ENCODE peak calls at places on chromosomes 4 and X, in seven cellular contexts. S is chondrocyte, A is psoas muscle, K is H7, F is fibroblast of the conjunctiva, V is ovary, Q is T-helper 17 cell. N is an unnamed sample.

GRCh38 chr4:138831943-138832342 is 183.6 kb upstream of the NOCT start:
- DNase-seq in V (no peak), Q (no peak), F (no peak), S (no peak), K (no peak), A (no peak), N (no peak)

GRCh38 chrX:19682712-19683331 is 167.5 kb upstream of the MAP3K15 start:
- DNase-seq in A (peak; percentile 75), Q (peak; percentile 72), K (peak; percentile 14), F (peak; percentile 89), S (no peak), V (peak; percentile 54), N (peak; percentile 19)

GRCh38 chr4:151940926-151941617 is 180.3 kb upstream of the GATB start:
- DNase-seq in K (no peak), S (no peak), A (no peak), Q (no peak), V (no peak), F (no peak), N (no peak)

GRCh38 chr4:92241094-92241493 is 62.7 kb upstream of the GRID2 start:
- DNase-seq in S (no peak), F (no peak), K (no peak), A (no peak), Q (no peak), V (no peak), N (no peak)

GRCh38 chrX:24676403-24677024 is 17.2 kb upstream of the POLA1 start:
- DNase-seq in A (no peak), V (no peak), S (no peak), K (peak; percentile 46), Q (no peak), F (no peak), N (no peak)

GRCh38 chr4:40699648-40700047 is 50.1 kb upstream of the NSUN7 start:
- DNase-seq in K (no peak), S (no peak), A (no peak), Q (no peak), F (peak; percentile 8), V (no peak), N (no peak)

GRCh38 chr4:128600410-128600809 is 209.1 kb upstream of the JADE1 start:
- DNase-seq in Q (no peak), F (no peak), A (no peak), S (no peak), K (no peak), V (peak; percentile 35), N (no peak)

GRCh38 chr4:26020083-26020668 is 106.2 kb downstream of the SMIM20 start:
- DNase-seq in Q (no peak), K (no peak), A (no peak), F (peak; percentile 86), V (no peak), S (no peak), N (no peak)

GRCh38 chr4:153222162-153222789 is 18.0 kb downstream of the TRIM2 start:
- DNase-seq in F (peak; percentile 79), A (peak; percentile 74), Q (peak; percentile 20), V (peak; percentile 67), K (peak; percentile 82), S (no peak), N (peak; percentile 60)

GRCh38 chr4:3744232-3744631 is 22.0 kb upstream of the ADRA2C start:
- DNase-seq in S (no peak), K (peak; percentile 68), A (peak; percentile 30), F (no peak), Q (no peak), V (no peak), N (no peak)

GRCh38 chr4:102869569-102870227 is 906 bp downstream of the CISD2 start:
- DNase-seq in A (no peak), K (no peak), Q (no peak), V (no peak), S (no peak), F (no peak), N (no peak)

GRCh38 chrX:78123190-78123589 is 16.3 kb downstream of the TAF9B start:
- DNase-seq in K (no peak), V (no peak), S (no peak), A (no peak), Q (no peak), F (no peak), N (no peak)

GRCh38 chrX:37818031-37818430 is 29.3 kb downstream of the DYNLT3 start:
- DNase-seq in S (no peak), V (no peak), F (no peak), A (no peak), K (no peak), Q (no peak), N (no peak)

GRCh38 chrX:78652971-78653822 is 5.9 kb downstream of the RTL3 start:
- DNase-seq in Q (no peak), S (no peak), K (no peak), V (no peak), A (no peak), F (peak; percentile 39), N (no peak)

GRCh38 chrX:103704863-103705262 is 5.8 kb upstream of the TMEM31 start:
- DNase-seq in A (no peak), V (no peak), S (no peak), K (no peak), Q (no peak), F (no peak), N (no peak)

GRCh38 chrX:115112411-115112810 is 76.8 kb upstream of the RBMXL3 start:
- DNase-seq in S (no peak), K (no peak), A (no peak), F (no peak), Q (no peak), V (no peak), N (no peak)

GRCh38 chr4:2330119-2331042 is 68.5 kb upstream of the MXD4 start:
- DNase-seq in S (no peak), A (no peak), F (peak; percentile 32), Q (no peak), K (peak; percentile 56), V (no peak), N (no peak)

GRCh38 chr4:109499513-109499912 is 60.5 kb upstream of the MCUB start:
- DNase-seq in Q (no peak), K (no peak), S (no peak), A (no peak), F (no peak), V (no peak), N (no peak)

GRCh38 chrX:129545408-129545807 is 5.3 kb downstream of the OCRL start:
- DNase-seq in A (no peak), K (no peak), F (no peak), V (no peak), S (no peak), Q (no peak), N (no peak)

GRCh38 chrX:68504237-68504636 is 5.4 kb downstream of the YIPF6 start:
- DNase-seq in K (no peak), S (no peak), V (no peak), F (no peak), A (no peak), Q (no peak), N (no peak)

GRCh38 chr4:139763205-139763604 is 97.6 kb downstream of the MGST2 start:
- DNase-seq in K (no peak), A (no peak), S (no peak), F (no peak), V (no peak), Q (no peak), N (no peak)

GRCh38 chrX:43744284-43744683 is 88.2 kb downstream of the MAOA start:
- DNase-seq in S (no peak), K (no peak), Q (no peak), A (no peak), V (no peak), F (no peak), N (no peak)

GRCh38 chrX:147911192-147912022 is at the start of gene FMR1:
- DNase-seq in A (peak; percentile 96), K (peak; percentile 92), S (peak; percentile 93), F (peak; percentile 84), V (peak; percentile 93), Q (peak; percentile 92), N (peak; percentile 86)

GRCh38 chrX:132127748-132128147 is at the start of gene FRMD7:
- DNase-seq in Q (no peak), F (no peak), V (no peak), A (no peak), K (peak; percentile 52), S (no peak), N (peak; percentile 15)

GRCh38 chrX:125532411-125533089 is 212.9 kb downstream of the TEX13C start:
- DNase-seq in F (no peak), V (no peak), S (no peak), A (no peak), Q (no peak), K (no peak), N (no peak)

GRCh38 chr4:176800891-176801534 is 8.3 kb upstream of the VEGFC start:
- DNase-seq in K (no peak), A (no peak), S (no peak), F (no peak), Q (no peak), V (no peak), N (no peak)

GRCh38 chrX:63958134-63958865 is 173.3 kb upstream of the ARHGEF9 start:
- DNase-seq in S (no peak), Q (no peak), V (no peak), F (no peak), A (no peak), K (no peak), N (no peak)

GRCh38 chrX:50067435-50068292 is 133.1 kb downstream of the AKAP4 start:
- DNase-seq in V (no peak), Q (no peak), A (no peak), S (no peak), F (no peak), K (peak; percentile 62), N (peak; percentile 39)

GRCh38 chr4:85740431-85740861 is 265.5 kb downstream of the ARHGAP24 start:
- DNase-seq in Q (no peak), K (no peak), S (no peak), F (peak; percentile 33), A (no peak), V (no peak), N (no peak)

GRCh38 chr4:67700119-67700873 is 659 bp downstream of the UBA6 start:
- DNase-seq in F (no peak), Q (no peak), S (no peak), K (no peak), A (no peak), V (no peak), N (no peak)

GRCh38 chrX:15056044-15056443 is 182.8 kb downstream of the MOSPD2 start:
- DNase-seq in F (no peak), S (no peak), Q (no peak), V (no peak), A (no peak), K (no peak), N (no peak)

GRCh38 chrX:70436380-70436779 is 8.3 kb upstream of the DLG3 start:
- DNase-seq in K (peak; percentile 78), Q (no peak), S (no peak), V (no peak), F (no peak), A (no peak), N (peak; percentile 59)

GRCh38 chrX:103099706-103100105 is 6.8 kb upstream of the NXF3 start:
- DNase-seq in K (no peak), S (no peak), Q (no peak), F (no peak), A (no peak), V (no peak), N (no peak)

GRCh38 chrX:72117636-72118215 is 14.0 kb downstream of the RTL5 start:
- DNase-seq in Q (no peak), S (no peak), V (no peak), F (no peak), K (no peak), A (no peak), N (no peak)